ENCODE peak calls at places on chromosomes 16 and 17, in eight cellular contexts. D, Q, P, K, Z, B, N and A are unnamed samples.

GRCh38 chr17:65131244-65131643 is 5.9 kb upstream of the RGS9 start:
- DNase-seq in B (no peak), Q (no peak), Z (no peak), D (no peak), K (no peak), N (no peak), P (no peak), A (no peak)

GRCh38 chr17:4734857-4735475 is 3.7 kb downstream of the MED11 start:
- DNase-seq in K (no peak), D (no peak), N (no peak), Z (no peak), Q (no peak), B (no peak), P (no peak), A (no peak)

GRCh38 chr16:69707920-69708683 is 18.3 kb downstream of the NQO1 start:
- DNase-seq in Q (no peak), P (no peak), N (no peak), K (no peak), B (no peak), Z (no peak), D (no peak), A (no peak)

GRCh38 chr16:79247386-79247785 is 353.2 kb downstream of the MAF start:
- DNase-seq in P (no peak), B (no peak), Q (no peak), K (no peak), D (no peak), N (no peak), Z (no peak), A (no peak)

GRCh38 chr16:87931504-87931903 is 4.8 kb downstream of the CA5A start:
- DNase-seq in Z (no peak), Q (no peak), N (no peak), D (no peak), P (no peak), K (no peak), B (no peak), A (no peak)

GRCh38 chr17:40089085-40089895 is 11.1 kb downstream of the NR1D1 start:
- DNase-seq in K (no peak), N (no peak), Q (no peak), D (no peak), P (no peak), B (no peak), Z (no peak), A (no peak)

GRCh38 chr16:1413684-1414531 is 596 bp downstream of the UNKL start:
- DNase-seq in Z (peak; percentile 56), Q (peak; percentile 54), N (peak; percentile 79), D (peak; percentile 27), B (peak; percentile 61), P (peak; percentile 46), K (peak; percentile 75), A (peak; percentile 45)

GRCh38 chr16:49599281-49599680 is 225.7 kb downstream of the C16orf78 start:
- DNase-seq in Z (no peak), P (no peak), D (no peak), N (no peak), K (no peak), Q (no peak), B (no peak), A (no peak)

GRCh38 chr16:67872631-67873434 is at the start of gene EDC4:
- DNase-seq in P (peak; percentile 77), Z (peak; percentile 86), B (peak; percentile 89), D (peak; percentile 78), Q (peak; percentile 80), K (peak; percentile 83), N (peak; percentile 88), A (peak; percentile 73)

GRCh38 chr17:40090234-40091111 is 9.9 kb downstream of the NR1D1 start:
- DNase-seq in N (no peak), D (no peak), P (no peak), Z (no peak), B (no peak), Q (no peak), K (no peak), A (no peak)